ENCODE peak calls at places on chromosomes 6 and 20, in four cellular contexts. One of them, this sample, is unnamed.

GRCh38 chr6:12842658-12843057 is 126.1 kb downstream of the PHACTR1 start:
- DNase-seq in HepG2: no peak
- DNase-seq in endothelial cell of umbilical vein: no peak
- DNase-seq in A549: no peak
- DNase-seq in this sample: no peak

GRCh38 chr6:43951063-43951755 is 176.0 kb downstream of the MRPL14 start:
- DNase-seq in HepG2: peak
- DNase-seq in endothelial cell of umbilical vein: no peak
- DNase-seq in A549: peak
- DNase-seq in this sample: peak

GRCh38 chr6:16496982-16497823 is 258.8 kb downstream of the GMPR start:
- DNase-seq in HepG2: no peak
- DNase-seq in endothelial cell of umbilical vein: no peak
- DNase-seq in A549: no peak
- DNase-seq in this sample: no peak

GRCh38 chr6:1311400-1312192 is at the start of gene FOXQ1:
- DNase-seq in HepG2: peak
- DNase-seq in endothelial cell of umbilical vein: peak
- DNase-seq in A549: peak
- DNase-seq in this sample: peak

GRCh38 chr6:161137320-161137719 is 136.5 kb downstream of the AGPAT4 start:
- DNase-seq in HepG2: no peak
- DNase-seq in endothelial cell of umbilical vein: no peak
- DNase-seq in A549: no peak
- DNase-seq in this sample: no peak

GRCh38 chr6:84074988-84075781 is 41.6 kb downstream of the MRAP2 start:
- DNase-seq in HepG2: no peak
- DNase-seq in endothelial cell of umbilical vein: peak
- DNase-seq in A549: peak
- DNase-seq in this sample: no peak

GRCh38 chr6:139647001-139647400 is 272.6 kb upstream of the CITED2 start:
- DNase-seq in HepG2: no peak
- DNase-seq in endothelial cell of umbilical vein: no peak
- DNase-seq in A549: no peak
- DNase-seq in this sample: no peak

GRCh38 chr20:43448748-43449535 is 8.8 kb upstream of the SRSF6 start:
- DNase-seq in HepG2: peak
- DNase-seq in endothelial cell of umbilical vein: peak
- DNase-seq in A549: peak
- DNase-seq in this sample: peak

GRCh38 chr6:72363844-72364740 is 257.8 kb upstream of the KCNQ5 start:
- DNase-seq in HepG2: no peak
- DNase-seq in endothelial cell of umbilical vein: peak
- DNase-seq in A549: peak
- DNase-seq in this sample: no peak

GRCh38 chr6:2157441-2158127 is 87.8 kb downstream of the GMDS start:
- DNase-seq in HepG2: peak
- DNase-seq in endothelial cell of umbilical vein: peak
- DNase-seq in A549: no peak
- DNase-seq in this sample: no peak

GRCh38 chr20:17921774-17922173 is 46.8 kb downstream of the SNX5 start:
- DNase-seq in HepG2: no peak
- DNase-seq in endothelial cell of umbilical vein: no peak
- DNase-seq in A549: no peak
- DNase-seq in this sample: no peak

GRCh38 chr6:24231578-24231977 is 105.6 kb downstream of the NRSN1 start:
- DNase-seq in HepG2: no peak
- DNase-seq in endothelial cell of umbilical vein: no peak
- DNase-seq in A549: no peak
- DNase-seq in this sample: no peak

GRCh38 chr20:47412073-47412472 is 55.6 kb upstream of the ZMYND8 start:
- DNase-seq in HepG2: no peak
- DNase-seq in endothelial cell of umbilical vein: no peak
- DNase-seq in A549: no peak
- DNase-seq in this sample: no peak

GRCh38 chr6:56727097-56727845 is 84.6 kb upstream of the DST start:
- DNase-seq in HepG2: peak
- DNase-seq in endothelial cell of umbilical vein: no peak
- DNase-seq in A549: no peak
- DNase-seq in this sample: no peak

GRCh38 chr6:165713845-165714466 is 50.9 kb upstream of the PDE10A start:
- DNase-seq in HepG2: no peak
- DNase-seq in endothelial cell of umbilical vein: no peak
- DNase-seq in A549: no peak
- DNase-seq in this sample: no peak

GRCh38 chr20:1122388-1123315 is 4.2 kb downstream of the PSMF1 start:
- DNase-seq in HepG2: peak
- DNase-seq in endothelial cell of umbilical vein: peak
- DNase-seq in A549: peak
- DNase-seq in this sample: peak

GRCh38 chr20:58889334-58890072 is 37.0 kb downstream of the GNAS start:
- DNase-seq in HepG2: no peak
- DNase-seq in endothelial cell of umbilical vein: no peak
- DNase-seq in A549: no peak
- DNase-seq in this sample: peak

GRCh38 chr20:58888521-58889333 is 36.2 kb downstream of the GNAS start:
- DNase-seq in HepG2: peak
- DNase-seq in endothelial cell of umbilical vein: peak
- DNase-seq in A549: no peak
- DNase-seq in this sample: peak

GRCh38 chr20:58890073-58890453 is 37.5 kb downstream of the GNAS start:
- DNase-seq in HepG2: no peak
- DNase-seq in endothelial cell of umbilical vein: no peak
- DNase-seq in A549: no peak
- DNase-seq in this sample: no peak

GRCh38 chr20:58886546-58886945 is 34.0 kb downstream of the GNAS start:
- DNase-seq in HepG2: no peak
- DNase-seq in endothelial cell of umbilical vein: no peak
- DNase-seq in A549: no peak
- DNase-seq in this sample: no peak

DNA sequence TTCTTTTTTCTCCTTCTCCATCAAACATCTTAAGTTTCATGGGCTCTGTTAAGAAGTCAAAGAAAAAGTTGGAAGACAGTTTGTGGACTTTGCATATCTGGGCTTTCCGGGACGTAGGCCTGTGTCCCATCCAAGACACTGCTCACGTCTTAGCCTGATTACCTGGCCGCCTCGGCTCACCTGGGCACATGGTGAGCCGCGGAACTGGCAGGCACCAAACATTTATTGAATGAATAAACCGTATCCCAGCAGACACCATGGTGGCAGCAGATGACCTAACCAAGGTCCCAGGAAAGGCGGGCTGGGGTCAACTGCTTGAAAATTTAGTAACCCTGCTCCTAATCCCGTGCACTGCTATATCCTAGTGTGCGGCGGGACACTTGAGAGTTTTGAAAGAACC is 35.6 kb downstream of the GNAS start:
- DNase-seq in HepG2: no peak
- DNase-seq in endothelial cell of umbilical vein: no peak
- DNase-seq in A549: no peak
- DNase-seq in this sample: no peak
- TF ChIP-seq MAX in HepG2: no peak
- TF ChIP-seq MAX in endothelial cell of umbilical vein: no peak
- TF ChIP-seq MAX in A549: no peak
- TF ChIP-seq MAX in this sample: no peak

DNA sequence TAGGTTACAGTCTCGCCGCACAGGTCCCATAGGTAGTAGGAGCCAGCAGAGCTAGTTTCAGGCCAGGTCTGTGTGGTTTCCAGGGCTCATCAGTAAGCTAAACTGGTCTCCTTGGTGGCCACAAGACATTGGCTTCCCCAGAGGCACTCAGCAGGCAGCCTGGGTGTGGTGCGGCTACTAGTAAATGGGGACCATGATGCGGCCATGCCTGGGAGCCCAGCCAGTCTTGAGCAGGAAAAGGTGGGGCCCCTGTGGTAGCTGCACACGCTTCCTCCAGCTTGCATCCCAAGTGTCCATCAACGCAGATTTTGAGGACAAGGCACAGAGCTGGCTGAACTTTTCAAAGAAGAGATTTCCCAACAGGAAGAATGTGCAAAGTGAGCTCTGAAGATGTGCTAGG is 107.5 kb upstream of the NAA20 start:
- DNase-seq in HepG2: no peak
- DNase-seq in endothelial cell of umbilical vein: no peak
- DNase-seq in A549: no peak
- DNase-seq in this sample: peak
- TF ChIP-seq MYC in HepG2: no peak
- TF ChIP-seq MYC in endothelial cell of umbilical vein: no peak
- TF ChIP-seq MYC in A549: no peak
- TF ChIP-seq MYC in this sample: no peak

GRCh38 chr6:136036601-136037000 is 185.1 kb downstream of the PDE7B start:
- DNase-seq in HepG2: no peak
- DNase-seq in endothelial cell of umbilical vein: peak
- DNase-seq in A549: no peak
- DNase-seq in this sample: no peak
- H3K4me3 ChIP-seq in HepG2: no peak
- H3K4me3 ChIP-seq in endothelial cell of umbilical vein: no peak
- H3K4me3 ChIP-seq in A549: no peak
- H3K4me3 ChIP-seq in this sample: no peak

GRCh38 chr6:95905132-95905531 is 110.6 kb upstream of the FUT9 start:
- DNase-seq in HepG2: no peak
- DNase-seq in endothelial cell of umbilical vein: no peak
- DNase-seq in A549: no peak
- DNase-seq in this sample: no peak
- TF ChIP-seq MAX in HepG2: no peak
- TF ChIP-seq MAX in endothelial cell of umbilical vein: no peak
- TF ChIP-seq MAX in A549: no peak
- TF ChIP-seq MAX in this sample: no peak

DNA sequence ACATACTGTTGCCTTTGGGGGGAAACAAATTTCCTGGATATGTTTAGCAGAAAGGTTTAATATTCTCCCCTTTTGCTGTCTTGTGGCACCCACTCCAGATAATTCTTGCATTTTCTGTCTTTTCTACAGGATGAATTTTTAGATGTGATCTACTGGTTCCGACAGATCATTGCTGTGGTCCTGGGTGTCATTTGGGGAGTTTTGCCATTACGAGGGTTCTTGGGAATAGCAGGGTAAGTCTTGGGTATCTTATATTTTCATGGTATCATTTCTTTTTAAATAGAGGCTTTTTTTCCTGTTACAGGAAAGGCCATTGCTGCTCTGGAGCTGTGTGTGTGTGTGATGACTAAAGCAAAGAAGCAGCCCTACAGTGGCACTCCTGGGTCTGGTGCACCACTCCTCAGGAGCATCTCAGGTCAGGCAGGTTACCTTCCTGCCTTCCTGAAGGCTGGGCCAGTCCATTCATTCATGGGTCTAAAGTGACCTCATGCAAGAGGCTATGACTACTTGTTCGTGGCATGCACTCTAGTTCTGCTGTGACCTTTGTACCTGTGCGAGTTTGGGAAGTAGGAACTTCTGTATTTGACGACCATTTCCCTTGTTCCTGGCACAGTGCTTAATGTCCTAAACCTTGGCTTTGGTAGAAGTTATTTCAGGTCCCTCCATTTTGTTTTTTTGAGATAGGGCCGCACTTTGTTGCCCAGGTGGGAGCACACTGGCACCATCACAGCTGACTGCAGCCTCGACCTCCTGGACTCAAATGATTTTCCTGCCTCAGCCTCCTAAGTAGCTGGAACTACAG is 2.2 kb downstream of the RAB5IF start:
- DNase-seq in HepG2: peak
- DNase-seq in endothelial cell of umbilical vein: no peak
- DNase-seq in A549: peak
- DNase-seq in this sample: no peak
- TF ChIP-seq MYC in HepG2: no peak
- TF ChIP-seq MYC in endothelial cell of umbilical vein: no peak
- TF ChIP-seq MYC in A549: no peak
- TF ChIP-seq MYC in this sample: no peak

GRCh38 chr20:63284544-63284949 is 8.4 kb upstream of the COL20A1 start:
- DNase-seq in HepG2: no peak
- DNase-seq in endothelial cell of umbilical vein: no peak
- DNase-seq in A549: no peak
- DNase-seq in this sample: peak
- H3K4me3 ChIP-seq in HepG2: no peak
- H3K4me3 ChIP-seq in endothelial cell of umbilical vein: no peak
- H3K4me3 ChIP-seq in A549: no peak
- H3K4me3 ChIP-seq in this sample: peak

This sample was measured in NB4.